ENCODE peak calls at places on chromosomes 1 and 21, in five cellular contexts. One of them, this sample, is unnamed.
A peak's percentile ranks its signal among the peaks of the same experiment; 100 is the strongest.

GRCh38 chr1:84653130-84653680 is 37.1 kb downstream of the SSX2IP start:
- DNase-seq in IMR-90: peak; percentile 59
- DNase-seq in mesendoderm: peak; percentile 19
- DNase-seq in H9: no peak
- DNase-seq in mesenchymal stem cell: no peak
- DNase-seq in this sample: peak; percentile 86

GRCh38 chr1:56831874-56832693 is 12.9 kb upstream of the FYB2 start:
- DNase-seq in IMR-90: peak; percentile 97
- DNase-seq in mesendoderm: peak; percentile 69
- DNase-seq in H9: peak; percentile 64
- DNase-seq in mesenchymal stem cell: peak; percentile 95
- DNase-seq in this sample: peak; percentile 73

GRCh38 chr1:198936371-198937083 is 297.7 kb downstream of the PTPRC start:
- DNase-seq in IMR-90: peak; percentile 36
- DNase-seq in mesendoderm: no peak
- DNase-seq in H9: no peak
- DNase-seq in mesenchymal stem cell: peak; percentile 59
- DNase-seq in this sample: no peak

GRCh38 chr1:176033474-176033873 is 173.6 kb downstream of the COP1 start:
- DNase-seq in IMR-90: peak; percentile 44
- DNase-seq in mesendoderm: no peak
- DNase-seq in H9: no peak
- DNase-seq in mesenchymal stem cell: peak; percentile 6
- DNase-seq in this sample: no peak

GRCh38 chr1:195939844-195940243 is 668.4 kb downstream of the KCNT2 start:
- DNase-seq in IMR-90: no peak
- DNase-seq in mesendoderm: peak; percentile 83
- DNase-seq in H9: peak; percentile 38
- DNase-seq in mesenchymal stem cell: peak; percentile 9
- DNase-seq in this sample: no peak

GRCh38 chr1:203914292-203914691 is 52.9 kb downstream of the SNRPE start:
- DNase-seq in IMR-90: peak; percentile 39
- DNase-seq in mesendoderm: no peak
- DNase-seq in H9: no peak
- DNase-seq in mesenchymal stem cell: peak; percentile 65
- DNase-seq in this sample: peak; percentile 55

GRCh38 chr1:172533511-172534116 is 664 bp downstream of the SUCO start:
- DNase-seq in IMR-90: peak; percentile 36
- DNase-seq in mesendoderm: peak; percentile 59
- DNase-seq in H9: peak; percentile 33
- DNase-seq in mesenchymal stem cell: peak; percentile 47
- DNase-seq in this sample: peak; percentile 22

GRCh38 chr1:56920551-56920950 is 45.3 kb downstream of the C8B start:
- DNase-seq in IMR-90: no peak
- DNase-seq in mesendoderm: no peak
- DNase-seq in H9: no peak
- DNase-seq in mesenchymal stem cell: no peak
- DNase-seq in this sample: no peak

GRCh38 chr1:53075206-53075605 is 13.2 kb downstream of the PODN start:
- DNase-seq in IMR-90: no peak
- DNase-seq in mesendoderm: no peak
- DNase-seq in H9: no peak
- DNase-seq in mesenchymal stem cell: no peak
- DNase-seq in this sample: no peak

GRCh38 chr21:34726627-34727337 is 58.0 kb downstream of the CLIC6 start:
- DNase-seq in IMR-90: peak; percentile 43
- DNase-seq in mesendoderm: peak; percentile 33
- DNase-seq in H9: no peak
- DNase-seq in mesenchymal stem cell: peak; percentile 13
- DNase-seq in this sample: peak; percentile 84

GRCh38 chr1:111570781-111571181 is 48.8 kb upstream of the RAP1A start:
- DNase-seq in IMR-90: peak; percentile 35
- DNase-seq in mesendoderm: peak; percentile 63
- DNase-seq in H9: peak; percentile 49
- DNase-seq in mesenchymal stem cell: no peak
- DNase-seq in this sample: no peak

GRCh38 chr21:18468775-18469174 is 65.2 kb upstream of the TMPRSS15 start:
- DNase-seq in IMR-90: no peak
- DNase-seq in mesendoderm: no peak
- DNase-seq in H9: no peak
- DNase-seq in mesenchymal stem cell: peak; percentile 3
- DNase-seq in this sample: no peak

GRCh38 chr1:43554444-43554992 is 23.8 kb downstream of the PTPRF start:
- DNase-seq in IMR-90: peak; percentile 50
- DNase-seq in mesendoderm: peak; percentile 81
- DNase-seq in H9: peak; percentile 61
- DNase-seq in mesenchymal stem cell: peak; percentile 65
- DNase-seq in this sample: no peak

GRCh38 chr1:172350781-172351180 is 69.7 kb upstream of the C1orf105 start:
- DNase-seq in IMR-90: no peak
- DNase-seq in mesendoderm: no peak
- DNase-seq in H9: no peak
- DNase-seq in mesenchymal stem cell: peak; percentile 29
- DNase-seq in this sample: no peak

GRCh38 chr1:60988827-60989363 is 93.5 kb upstream of the NFIA start:
- DNase-seq in IMR-90: no peak
- DNase-seq in mesendoderm: no peak
- DNase-seq in H9: no peak
- DNase-seq in mesenchymal stem cell: no peak
- DNase-seq in this sample: no peak

GRCh38 chr1:83033682-83034081 is 965.2 kb downstream of the TTLL7 start:
- DNase-seq in IMR-90: no peak
- DNase-seq in mesendoderm: peak; percentile 6
- DNase-seq in H9: no peak
- DNase-seq in mesenchymal stem cell: peak; percentile 51
- DNase-seq in this sample: peak; percentile 35

GRCh38 chr1:41387667-41388091 is 26.4 kb downstream of the FOXO6 start:
- DNase-seq in IMR-90: peak; percentile 15
- DNase-seq in mesendoderm: peak; percentile 95
- DNase-seq in H9: peak; percentile 90
- DNase-seq in mesenchymal stem cell: peak; percentile 29
- DNase-seq in this sample: peak; percentile 94

GRCh38 chr21:18245493-18245967 is 897 bp downstream of the CHODL start:
- DNase-seq in IMR-90: no peak
- DNase-seq in mesendoderm: peak; percentile 7
- DNase-seq in H9: no peak
- DNase-seq in mesenchymal stem cell: peak; percentile 30
- DNase-seq in this sample: no peak

GRCh38 chr1:49824261-49824660 is 199.5 kb downstream of the AGBL4 start:
- DNase-seq in IMR-90: no peak
- DNase-seq in mesendoderm: no peak
- DNase-seq in H9: no peak
- DNase-seq in mesenchymal stem cell: no peak
- DNase-seq in this sample: no peak

GRCh38 chr1:53025034-53025777 is 36.8 kb upstream of the PODN start:
- DNase-seq in IMR-90: peak; percentile 87
- DNase-seq in mesendoderm: peak; percentile 23
- DNase-seq in H9: no peak
- DNase-seq in mesenchymal stem cell: peak; percentile 95
- DNase-seq in this sample: peak; percentile 86

GRCh38 chr1:203320546-203321272 is 15.4 kb downstream of the BTG2 start:
- DNase-seq in IMR-90: peak; percentile 63
- DNase-seq in mesendoderm: peak; percentile 67
- DNase-seq in H9: peak; percentile 84
- DNase-seq in mesenchymal stem cell: peak; percentile 33
- DNase-seq in this sample: peak; percentile 41

GRCh38 chr1:9663257-9663656 is 11.7 kb downstream of the PIK3CD start:
- DNase-seq in IMR-90: no peak
- DNase-seq in mesendoderm: no peak
- DNase-seq in H9: no peak
- DNase-seq in mesenchymal stem cell: no peak
- DNase-seq in this sample: no peak
- H3K9ac ChIP-seq in IMR-90: no peak overlapping the region
- H3K9ac ChIP-seq in mesendoderm: no peak overlapping the region
- H3K9ac ChIP-seq in H9: no peak overlapping the region
- H3K9ac ChIP-seq in mesenchymal stem cell: no peak overlapping the region
- H3K9ac ChIP-seq in this sample: no peak overlapping the region

GRCh38 chr21:43720539-43721224 is 1.8 kb downstream of the PDXK start:
- DNase-seq in IMR-90: no peak
- DNase-seq in mesendoderm: no peak
- DNase-seq in H9: peak; percentile 24
- DNase-seq in mesenchymal stem cell: no peak
- DNase-seq in this sample: no peak

GRCh38 chr21:43717967-43718871 is 710 bp upstream of the PDXK start:
- DNase-seq in IMR-90: no peak
- DNase-seq in mesendoderm: no peak
- DNase-seq in H9: peak; percentile 41
- DNase-seq in mesenchymal stem cell: no peak
- DNase-seq in this sample: peak; percentile 46

GRCh38 chr21:43717166-43717853 is 1.6 kb upstream of the PDXK start:
- DNase-seq in IMR-90: no peak
- DNase-seq in mesendoderm: no peak
- DNase-seq in H9: no peak
- DNase-seq in mesenchymal stem cell: no peak
- DNase-seq in this sample: no peak

GRCh38 chr21:43719748-43720538 is 1.0 kb downstream of the PDXK start:
- DNase-seq in IMR-90: no peak
- DNase-seq in mesendoderm: no peak
- DNase-seq in H9: peak; percentile 34
- DNase-seq in mesenchymal stem cell: peak; percentile 31
- DNase-seq in this sample: no peak

GRCh38 chr21:43718872-43719747 is at the start of gene PDXK:
- DNase-seq in IMR-90: peak; percentile 77
- DNase-seq in mesendoderm: peak; percentile 87
- DNase-seq in H9: peak; percentile 89
- DNase-seq in mesenchymal stem cell: peak; percentile 80
- DNase-seq in this sample: peak; percentile 95
- H2AK5ac ChIP-seq in IMR-90: peak within 1 kb of the TSS; percentile 83
- H2AK5ac ChIP-seq in mesendoderm: no peak within 1 kb of the TSS
- H2AK5ac ChIP-seq in H9: no peak within 1 kb of the TSS
- H2AK5ac ChIP-seq in mesenchymal stem cell: peak within 1 kb of the TSS; percentile 88
- H2AK5ac ChIP-seq in this sample: peak within 1 kb of the TSS; percentile 54

GRCh38 chr1:1144122-1144842 is 28.4 kb upstream of the C1orf159 start:
- DNase-seq in IMR-90: no peak
- DNase-seq in mesendoderm: no peak
- DNase-seq in H9: peak; percentile 59
- DNase-seq in mesenchymal stem cell: no peak
- DNase-seq in this sample: no peak
- H3K23ac ChIP-seq in IMR-90: no peak overlapping the region
- H3K23ac ChIP-seq in mesendoderm: no peak overlapping the region
- H3K23ac ChIP-seq in H9: no peak overlapping the region
- H3K23ac ChIP-seq in mesenchymal stem cell: no peak overlapping the region
- H3K23ac ChIP-seq in this sample: no peak overlapping the region

DNA sequence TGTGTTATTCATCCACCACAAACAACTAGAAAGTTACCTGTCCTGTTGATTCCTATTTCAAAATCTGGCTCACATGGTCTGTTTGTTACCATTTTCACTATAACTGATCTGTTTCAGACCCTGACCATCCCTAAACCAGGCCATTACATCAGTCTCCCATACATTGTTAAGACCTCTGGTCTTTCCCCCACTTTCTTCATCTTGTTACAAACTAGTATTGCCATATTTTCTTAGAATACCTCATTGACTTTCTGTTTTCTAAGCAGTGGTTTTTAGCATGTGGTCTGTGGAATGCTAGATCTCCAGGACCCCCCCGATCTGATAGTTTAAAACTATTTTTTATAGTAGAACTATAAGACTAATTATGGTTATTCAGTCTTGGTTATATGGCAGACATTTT is 185.4 kb downstream of the RASAL2 start:
- DNase-seq in IMR-90: no peak
- DNase-seq in mesendoderm: no peak
- DNase-seq in H9: no peak
- DNase-seq in mesenchymal stem cell: no peak
- DNase-seq in this sample: peak; percentile 2
- H3K9ac ChIP-seq in IMR-90: no peak overlapping the region
- H3K9ac ChIP-seq in mesendoderm: no peak overlapping the region
- H3K9ac ChIP-seq in H9: no peak overlapping the region
- H3K9ac ChIP-seq in mesenchymal stem cell: no peak overlapping the region
- H3K9ac ChIP-seq in this sample: no peak overlapping the region

This sample was measured in trophoblast cell.